ENCODE peak calls at places on chromosomes 4 and X, in eight cellular contexts. Q is GM23248, Z is H9, G is PC-9, W is GM12878, K is GM23338, C is neural progenitor cell, M is DND-41. L is an unnamed sample.
A peak's percentile ranks its signal among the peaks of the same experiment; 100 is the strongest.

GRCh38 chr4:148634476-148634875 is 192.3 kb upstream of the NR3C2 start:
- DNase-seq in Q (peak; percentile 7), Z (no peak), G (no peak), W (no peak), K (no peak), C (no peak), M (no peak), L (no peak)

GRCh38 chr4:62940229-62940628 is 1469.0 kb downstream of the TECRL start:
- DNase-seq in Q (no peak), Z (no peak), G (no peak), W (no peak), K (no peak), C (no peak), M (no peak), L (no peak)

GRCh38 chrX:140766024-140766611 is 56.6 kb downstream of the LINC00632 start:
- DNase-seq in Q (peak; percentile 63), Z (peak; percentile 43), G (peak; percentile 42), W (no peak), K (peak; percentile 60), C (peak; percentile 68), M (peak; percentile 26), L (no peak)

GRCh38 chrX:16785247-16786138 is 773 bp upstream of the TXLNG start:
- DNase-seq in Q (peak; percentile 18), Z (no peak), G (no peak), W (no peak), K (peak; percentile 6), C (peak; percentile 39), M (peak; percentile 8), L (no peak)

GRCh38 chr4:40055873-40056721 is 553 bp upstream of the N4BP2 start:
- DNase-seq in Q (peak; percentile 93), Z (peak; percentile 74), G (peak; percentile 73), W (no peak), K (peak; percentile 81), C (peak; percentile 82), M (peak; percentile 71), L (no peak)

GRCh38 chr4:118981839-118982381 is 93.3 kb downstream of the SYNPO2 start:
- DNase-seq in Q (peak; percentile 97), Z (peak; percentile 50), G (peak; percentile 45), W (no peak), K (peak; percentile 82), C (peak; percentile 78), M (peak; percentile 52), L (peak; percentile 38)

GRCh38 chr4:79241846-79242245 is 84.0 kb downstream of the NAA11 start:
- DNase-seq in Q (peak; percentile 64), Z (no peak), G (no peak), W (no peak), K (peak; percentile 53), C (peak; percentile 53), M (no peak), L (no peak)

GRCh38 chr4:119299221-119300071 is 22.5 kb downstream of the FABP2 start:
- DNase-seq in Q (peak; percentile 46), Z (no peak), G (no peak), W (peak; percentile 32), K (peak; percentile 7), C (no peak), M (no peak), L (no peak)

GRCh38 chrX:53246231-53246630 is 21.2 kb upstream of the KDM5C start:
- DNase-seq in Q (no peak), Z (no peak), G (no peak), W (no peak), K (no peak), C (no peak), M (no peak), L (no peak)

GRCh38 chr4:25927361-25928040 is 13.5 kb downstream of the SMIM20 start:
- DNase-seq in Q (no peak), Z (no peak), G (no peak), W (no peak), K (no peak), C (no peak), M (no peak), L (no peak)

GRCh38 chr4:11624370-11624769 is 195.7 kb upstream of the HS3ST1 start:
- DNase-seq in Q (no peak), Z (no peak), G (peak; percentile 76), W (no peak), K (no peak), C (no peak), M (no peak), L (no peak)

GRCh38 chrX:129900054-129900453 is 5.9 kb upstream of the UTP14A start:
- DNase-seq in Q (no peak), Z (no peak), G (no peak), W (no peak), K (no peak), C (no peak), M (no peak), L (no peak)

GRCh38 chrX:3346436-3347329 is at the start of gene MXRA5:
- DNase-seq in Q (peak; percentile 66), Z (peak; percentile 76), G (no peak), W (no peak), K (peak; percentile 46), C (peak; percentile 74), M (no peak), L (no peak)

GRCh38 chr4:173448557-173448918 is 49.6 kb upstream of the SCRG1 start:
- DNase-seq in Q (peak; percentile 36), Z (no peak), G (no peak), W (no peak), K (no peak), C (no peak), M (no peak), L (no peak)

GRCh38 chrX:72694170-72694569 is 19.9 kb downstream of the PHKA1 start:
- DNase-seq in Q (no peak), Z (no peak), G (peak; percentile 43), W (no peak), K (no peak), C (no peak), M (no peak), L (no peak)

GRCh38 chrX:22686138-22686541 is 313.6 kb upstream of the DDX53 start:
- DNase-seq in Q (no peak), Z (no peak), G (no peak), W (no peak), K (no peak), C (no peak), M (no peak), L (no peak)

GRCh38 chrX:151753313-151754041 is 18.9 kb downstream of the CNGA2 start:
- DNase-seq in Q (peak; percentile 84), Z (peak; percentile 73), G (peak; percentile 79), W (no peak), K (peak; percentile 74), C (peak; percentile 75), M (no peak), L (no peak)

GRCh38 chrX:65643046-65643785 is 24.2 kb upstream of the MSN start:
- DNase-seq in Q (peak; percentile 68), Z (no peak), G (peak; percentile 49), W (no peak), K (no peak), C (no peak), M (no peak), L (peak; percentile 58)

GRCh38 chrX:134803551-134804183 is 145.4 kb upstream of the PLAC1 start:
- DNase-seq in Q (no peak), Z (no peak), G (no peak), W (no peak), K (peak; percentile 48), C (no peak), M (no peak), L (no peak)

DNA sequence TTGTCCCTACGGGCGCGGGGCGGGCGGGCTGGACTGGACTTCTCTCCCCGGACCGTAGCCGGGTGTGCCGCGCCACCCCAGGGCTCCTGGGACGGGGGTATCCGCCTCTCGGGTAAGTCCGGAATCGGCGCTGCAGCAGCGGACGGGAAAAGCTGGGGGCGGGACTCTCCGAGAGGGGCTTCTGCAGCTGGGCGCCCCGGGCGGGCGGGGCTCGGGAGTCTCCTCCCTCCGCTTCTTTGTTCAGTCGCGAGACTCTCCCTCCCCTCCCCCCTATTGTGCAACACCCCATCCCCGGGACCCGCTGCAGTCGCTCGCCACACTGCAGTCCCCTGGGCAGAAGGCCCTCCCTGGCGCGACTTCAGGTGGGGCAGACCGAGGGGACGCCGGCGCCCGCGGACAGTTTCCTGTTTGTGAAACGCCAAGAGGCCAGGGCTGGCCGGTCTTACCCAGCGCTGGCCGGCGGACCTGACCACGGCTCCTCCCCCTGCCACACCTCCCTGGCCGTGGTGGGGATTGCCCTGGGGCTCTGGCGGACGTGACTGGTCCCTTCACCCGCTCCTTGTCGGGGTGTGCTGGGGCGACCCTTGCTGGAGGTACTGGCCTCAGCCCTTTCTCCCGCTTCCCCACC is 966 bp downstream of the CCNG2 start:
- DNase-seq in Q (peak; percentile 93), Z (peak; percentile 94), G (peak; percentile 70), W (peak; percentile 45), K (peak; percentile 95), C (peak; percentile 97), M (peak; percentile 92), L (no peak)
- H3K79me2 ChIP-seq in Q (peaks cover 28% of the 10 kb centered on the region), Z (no peaks in the 10 kb centered on the region), G (peaks cover 27% of the 10 kb centered on the region), W (peaks cover 15% of the 10 kb centered on the region), K (peaks cover 15% of the 10 kb centered on the region), C (peaks cover 73% of the 10 kb centered on the region), M (peaks cover 40% of the 10 kb centered on the region), L (peaks cover 32% of the 10 kb centered on the region)

DNA sequence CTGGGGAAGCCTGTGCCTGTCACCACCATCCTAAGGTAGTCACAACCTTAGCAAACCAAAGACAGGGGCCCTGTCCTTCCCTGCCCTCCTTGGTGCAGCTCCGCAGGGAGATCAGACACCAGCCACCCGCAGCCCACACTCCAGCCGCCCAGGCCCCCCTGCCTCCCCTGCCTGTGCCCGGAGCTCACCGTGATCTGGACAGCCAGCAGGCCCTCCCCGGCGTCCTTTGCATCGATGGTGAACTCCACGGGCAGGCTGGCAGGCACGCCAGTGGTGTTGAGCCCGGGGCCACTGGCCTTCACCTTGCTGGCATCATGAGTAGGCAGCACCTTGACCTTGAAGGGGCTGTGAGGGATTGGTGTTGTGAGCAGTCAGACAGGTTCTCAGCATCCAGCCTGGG is 16.4 kb downstream of the FLNA start:
- DNase-seq in Q (no peak), Z (no peak), G (no peak), W (no peak), K (no peak), C (no peak), M (no peak), L (no peak)
- H3K79me2 ChIP-seq in Q (peaks cover 60% of the 10 kb centered on the region), Z (no peaks in the 10 kb centered on the region), G (no peaks in the 10 kb centered on the region), W (no peaks in the 10 kb centered on the region), K (peaks cover 6% of the 10 kb centered on the region), C (no peaks in the 10 kb centered on the region), M (peaks cover 34% of the 10 kb centered on the region), L (peaks cover 46% of the 10 kb centered on the region)

DNA sequence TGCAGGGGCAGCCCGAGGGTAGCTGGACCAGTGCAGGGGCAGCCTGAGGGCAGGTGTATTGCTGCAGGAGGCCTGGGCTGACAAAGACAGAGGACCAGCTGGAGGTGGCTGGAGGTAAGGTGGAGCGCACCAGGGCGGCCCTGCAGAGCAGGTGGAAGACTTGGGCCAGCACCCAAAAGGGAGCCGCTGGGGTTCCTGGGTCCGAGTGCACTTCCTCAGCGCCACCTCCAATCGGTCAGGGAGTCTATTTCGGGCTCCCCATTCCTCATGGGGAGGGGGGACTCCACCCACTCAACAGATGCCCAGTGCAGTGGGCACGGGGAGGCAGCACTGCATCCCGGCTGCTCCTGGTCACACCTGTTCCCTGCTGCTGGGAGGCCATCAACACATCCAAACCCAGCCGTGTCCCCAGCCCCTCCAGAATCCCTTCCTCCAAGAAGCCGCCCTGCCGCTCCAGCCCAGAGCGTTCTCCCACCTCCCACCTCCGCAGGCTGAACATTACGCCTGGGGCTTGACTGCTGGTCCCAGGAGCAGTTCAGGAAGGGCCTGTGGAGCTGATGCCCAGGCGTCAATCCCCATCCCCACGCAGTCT is 1.5 kb downstream of the LRPAP1 start:
- DNase-seq in Q (no peak), Z (peak; percentile 25), G (no peak), W (no peak), K (no peak), C (no peak), M (no peak), L (no peak)
- H3K79me2 ChIP-seq in Q (peaks cover 54% of the 10 kb centered on the region), Z (peaks cover 4% of the 10 kb centered on the region), G (peaks cover 16% of the 10 kb centered on the region), W (peaks cover 18% of the 10 kb centered on the region), K (peaks cover 45% of the 10 kb centered on the region), C (peaks cover 62% of the 10 kb centered on the region), M (peaks cover 61% of the 10 kb centered on the region), L (peaks cover 50% of the 10 kb centered on the region)

GRCh38 chrX:45769919-45770582 is 569.4 kb upstream of the DIPK2B start:
- DNase-seq in Q (peak; percentile 89), Z (no peak), G (peak; percentile 73), W (peak; percentile 51), K (no peak), C (peak; percentile 26), M (no peak), L (no peak)
- H3K79me2 ChIP-seq in Q (peaks cover 88% of the 10 kb centered on the region), Z (peaks cover 29% of the 10 kb centered on the region), G (peaks cover 94% of the 10 kb centered on the region), W (no peaks in the 10 kb centered on the region), K (peaks cover 99% of the 10 kb centered on the region), C (peaks cover 91% of the 10 kb centered on the region), M (peaks cover 30% of the 10 kb centered on the region), L (peaks cover 89% of the 10 kb centered on the region)